ENCODE peak calls at places on chromosome 12, in six cellular contexts. One of them, this sample, is unnamed. For H3K9me3, the result is how much of the 10 kb centered on the place peaks cover.

GRCh38 chr12:56590237-56590830 is 39.8 kb downstream of the BAZ2A start:
- DNase-seq in HAP-1: peak
- DNase-seq in heart right ventricle: no peak
- DNase-seq in NT2/D1: no peak
- DNase-seq in ovary: no peak
- DNase-seq in fibroblast of lung: no peak
- DNase-seq in this sample: peak

GRCh38 chr12:12965836-12966235 is 13.9 kb upstream of the GPRC5D start:
- DNase-seq in HAP-1: no peak
- DNase-seq in heart right ventricle: no peak
- DNase-seq in NT2/D1: no peak
- DNase-seq in ovary: no peak
- DNase-seq in fibroblast of lung: no peak
- DNase-seq in this sample: no peak

GRCh38 chr12:119202121-119202527 is 23.4 kb downstream of the HSPB8 start:
- DNase-seq in HAP-1: no peak
- DNase-seq in heart right ventricle: no peak
- DNase-seq in NT2/D1: no peak
- DNase-seq in ovary: no peak
- DNase-seq in fibroblast of lung: no peak
- DNase-seq in this sample: no peak

GRCh38 chr12:68835333-68835908 is 27.4 kb downstream of the MDM2 start:
- DNase-seq in HAP-1: no peak
- DNase-seq in heart right ventricle: no peak
- DNase-seq in NT2/D1: no peak
- DNase-seq in ovary: no peak
- DNase-seq in fibroblast of lung: no peak
- DNase-seq in this sample: no peak

GRCh38 chr12:32841061-32841460 is 55.5 kb downstream of the PKP2 start:
- DNase-seq in HAP-1: no peak
- DNase-seq in heart right ventricle: no peak
- DNase-seq in NT2/D1: no peak
- DNase-seq in ovary: no peak
- DNase-seq in fibroblast of lung: no peak
- DNase-seq in this sample: no peak

GRCh38 chr12:10716704-10717315 is 6.3 kb downstream of the YBX3 start:
- DNase-seq in HAP-1: no peak
- DNase-seq in heart right ventricle: peak
- DNase-seq in NT2/D1: peak
- DNase-seq in ovary: peak
- DNase-seq in fibroblast of lung: peak
- DNase-seq in this sample: peak

GRCh38 chr12:111766608-111767361 is at the start of gene ALDH2:
- DNase-seq in HAP-1: no peak
- DNase-seq in heart right ventricle: peak
- DNase-seq in NT2/D1: peak
- DNase-seq in ovary: peak
- DNase-seq in fibroblast of lung: peak
- DNase-seq in this sample: peak

GRCh38 chr12:180445-180844 is 33.5 kb downstream of the SLC6A12 start:
- DNase-seq in HAP-1: no peak
- DNase-seq in heart right ventricle: peak
- DNase-seq in NT2/D1: no peak
- DNase-seq in ovary: no peak
- DNase-seq in fibroblast of lung: peak
- DNase-seq in this sample: no peak

GRCh38 chr12:76777765-76778216 is 13.9 kb downstream of the ZDHHC17 start:
- DNase-seq in HAP-1: no peak
- DNase-seq in heart right ventricle: no peak
- DNase-seq in NT2/D1: no peak
- DNase-seq in ovary: no peak
- DNase-seq in fibroblast of lung: no peak
- DNase-seq in this sample: no peak

GRCh38 chr12:122992386-122992785 is 11.9 kb downstream of the ARL6IP4 start:
- DNase-seq in HAP-1: no peak
- DNase-seq in heart right ventricle: no peak
- DNase-seq in NT2/D1: no peak
- DNase-seq in ovary: no peak
- DNase-seq in fibroblast of lung: no peak
- DNase-seq in this sample: no peak

GRCh38 chr12:58420496-58420895 is 479.1 kb downstream of the ATP23 start:
- DNase-seq in HAP-1: no peak
- DNase-seq in heart right ventricle: no peak
- DNase-seq in NT2/D1: no peak
- DNase-seq in ovary: no peak
- DNase-seq in fibroblast of lung: peak
- DNase-seq in this sample: peak

GRCh38 chr12:122406701-122407154 is 15.7 kb downstream of the CLIP1 start:
- DNase-seq in HAP-1: no peak
- DNase-seq in heart right ventricle: no peak
- DNase-seq in NT2/D1: no peak
- DNase-seq in ovary: no peak
- DNase-seq in fibroblast of lung: no peak
- DNase-seq in this sample: peak

GRCh38 chr12:43896496-43896895 is 60.6 kb downstream of the TMEM117 start:
- DNase-seq in HAP-1: no peak
- DNase-seq in heart right ventricle: no peak
- DNase-seq in NT2/D1: no peak
- DNase-seq in ovary: no peak
- DNase-seq in fibroblast of lung: peak
- DNase-seq in this sample: peak

GRCh38 chr12:24853588-24853987 is 95.3 kb downstream of the BCAT1 start:
- DNase-seq in HAP-1: no peak
- DNase-seq in heart right ventricle: no peak
- DNase-seq in NT2/D1: no peak
- DNase-seq in ovary: no peak
- DNase-seq in fibroblast of lung: peak
- DNase-seq in this sample: no peak

GRCh38 chr12:111792155-111792876 is 25.6 kb downstream of the ALDH2 start:
- DNase-seq in HAP-1: no peak
- DNase-seq in heart right ventricle: peak
- DNase-seq in NT2/D1: no peak
- DNase-seq in ovary: peak
- DNase-seq in fibroblast of lung: peak
- DNase-seq in this sample: no peak

GRCh38 chr12:110244372-110244771 is 36.7 kb upstream of the ATP2A2 start:
- DNase-seq in HAP-1: no peak
- DNase-seq in heart right ventricle: no peak
- DNase-seq in NT2/D1: no peak
- DNase-seq in ovary: no peak
- DNase-seq in fibroblast of lung: no peak
- DNase-seq in this sample: no peak

GRCh38 chr12:52201520-52201839 is 9.7 kb upstream of the KRT80 start:
- DNase-seq in HAP-1: no peak
- DNase-seq in heart right ventricle: no peak
- DNase-seq in NT2/D1: no peak
- DNase-seq in ovary: no peak
- DNase-seq in fibroblast of lung: no peak
- DNase-seq in this sample: no peak

GRCh38 chr12:56932867-56933266 is 1.3 kb downstream of the SDR9C7 start:
- DNase-seq in HAP-1: no peak
- DNase-seq in heart right ventricle: no peak
- DNase-seq in NT2/D1: no peak
- DNase-seq in ovary: no peak
- DNase-seq in fibroblast of lung: no peak
- DNase-seq in this sample: no peak

GRCh38 chr12:126202138-126202537 is 1136.9 kb downstream of the AACS start:
- DNase-seq in HAP-1: no peak
- DNase-seq in heart right ventricle: no peak
- DNase-seq in NT2/D1: no peak
- DNase-seq in ovary: no peak
- DNase-seq in fibroblast of lung: no peak
- DNase-seq in this sample: no peak

GRCh38 chr12:58425481-58426392 is 484.4 kb downstream of the ATP23 start:
- DNase-seq in HAP-1: peak
- DNase-seq in heart right ventricle: no peak
- DNase-seq in NT2/D1: peak
- DNase-seq in ovary: peak
- DNase-seq in fibroblast of lung: peak
- DNase-seq in this sample: peak

GRCh38 chr12:117792877-117793424 is 175.8 kb downstream of the KSR2 start:
- DNase-seq in HAP-1: no peak
- DNase-seq in heart right ventricle: no peak
- DNase-seq in NT2/D1: no peak
- DNase-seq in ovary: no peak
- DNase-seq in fibroblast of lung: no peak
- DNase-seq in this sample: no peak

GRCh38 chr12:50246159-50246865 is 37.0 kb downstream of the LIMA1 start:
- DNase-seq in HAP-1: no peak
- DNase-seq in heart right ventricle: no peak
- DNase-seq in NT2/D1: no peak
- DNase-seq in ovary: no peak
- DNase-seq in fibroblast of lung: no peak
- DNase-seq in this sample: no peak

GRCh38 chr12:120490833-120491512 is 4.9 kb upstream of the DYNLL1 start:
- DNase-seq in HAP-1: no peak
- DNase-seq in heart right ventricle: no peak
- DNase-seq in NT2/D1: no peak
- DNase-seq in ovary: no peak
- DNase-seq in fibroblast of lung: no peak
- DNase-seq in this sample: no peak

GRCh38 chr12:82225871-82226270 is 132.3 kb downstream of the CCDC59 start:
- DNase-seq in HAP-1: no peak
- DNase-seq in heart right ventricle: no peak
- DNase-seq in NT2/D1: no peak
- DNase-seq in ovary: no peak
- DNase-seq in fibroblast of lung: peak
- DNase-seq in this sample: no peak

GRCh38 chr12:132986001-132986884 is at the start of gene ZNF26:
- DNase-seq in HAP-1: peak
- DNase-seq in heart right ventricle: peak
- DNase-seq in NT2/D1: peak
- DNase-seq in ovary: peak
- DNase-seq in fibroblast of lung: peak
- DNase-seq in this sample: peak

DNA sequence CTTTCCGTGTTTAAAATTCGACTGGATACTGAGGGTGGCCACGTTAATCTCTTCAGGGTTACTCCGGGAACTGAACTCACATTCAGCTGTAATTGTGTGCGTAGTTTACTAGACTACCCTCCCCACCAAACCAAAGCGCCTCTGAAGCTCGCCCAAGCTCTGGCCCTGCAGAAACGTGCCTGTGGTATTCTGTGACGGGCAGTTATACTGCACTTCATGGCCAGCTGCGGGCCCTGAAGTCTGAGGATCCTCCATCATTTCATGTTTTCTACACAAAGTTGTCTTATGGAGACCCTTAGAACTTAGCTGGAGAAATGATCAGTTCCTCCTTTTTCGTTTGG is 688 bp downstream of the ZNF26 start:
- DNase-seq in HAP-1: no peak
- DNase-seq in heart right ventricle: no peak
- DNase-seq in NT2/D1: no peak
- DNase-seq in ovary: no peak
- DNase-seq in fibroblast of lung: peak
- DNase-seq in this sample: peak
- H3K9me3 ChIP-seq in HAP-1: under half
- H3K9me3 ChIP-seq in heart right ventricle: under half
- H3K9me3 ChIP-seq in NT2/D1: under half
- H3K9me3 ChIP-seq in ovary: under half
- H3K9me3 ChIP-seq in fibroblast of lung: under half
- H3K9me3 ChIP-seq in this sample: under half

GRCh38 chr12:132949936-132950837 is 5.9 kb downstream of the ZNF605 start:
- DNase-seq in HAP-1: no peak
- DNase-seq in heart right ventricle: no peak
- DNase-seq in NT2/D1: no peak
- DNase-seq in ovary: no peak
- DNase-seq in fibroblast of lung: no peak
- DNase-seq in this sample: no peak

GRCh38 chr12:132952371-132953162 is 3.5 kb downstream of the ZNF605 start:
- DNase-seq in HAP-1: no peak
- DNase-seq in heart right ventricle: no peak
- DNase-seq in NT2/D1: no peak
- DNase-seq in ovary: no peak
- DNase-seq in fibroblast of lung: no peak
- DNase-seq in this sample: no peak

GRCh38 chr12:132953163-132953425 is 3.0 kb downstream of the ZNF605 start:
- DNase-seq in HAP-1: no peak
- DNase-seq in heart right ventricle: no peak
- DNase-seq in NT2/D1: no peak
- DNase-seq in ovary: no peak
- DNase-seq in fibroblast of lung: no peak
- DNase-seq in this sample: no peak

GRCh38 chr12:132950844-132951535 is 5.1 kb downstream of the ZNF605 start:
- DNase-seq in HAP-1: no peak
- DNase-seq in heart right ventricle: no peak
- DNase-seq in NT2/D1: no peak
- DNase-seq in ovary: no peak
- DNase-seq in fibroblast of lung: no peak
- DNase-seq in this sample: no peak

DNA sequence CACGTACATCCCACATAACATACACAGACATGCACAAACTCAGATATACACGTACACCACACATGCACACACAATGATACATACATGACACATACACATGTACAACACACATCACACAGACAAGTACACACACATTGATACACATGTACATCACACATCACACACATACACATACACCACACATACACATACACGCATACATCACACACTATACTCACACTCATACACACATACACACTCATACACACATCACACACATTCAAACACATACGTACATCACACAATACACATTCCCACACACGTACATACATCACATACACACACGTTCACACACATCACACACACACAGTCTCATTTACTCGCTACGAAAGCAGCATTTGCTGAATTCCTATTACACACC is 4.5 kb downstream of the ZNF605 start:
- DNase-seq in HAP-1: no peak
- DNase-seq in heart right ventricle: no peak
- DNase-seq in NT2/D1: no peak
- DNase-seq in ovary: no peak
- DNase-seq in fibroblast of lung: no peak
- DNase-seq in this sample: no peak
- H3K9me3 ChIP-seq in HAP-1: under half
- H3K9me3 ChIP-seq in heart right ventricle: half or more
- H3K9me3 ChIP-seq in NT2/D1: under half
- H3K9me3 ChIP-seq in ovary: under half
- H3K9me3 ChIP-seq in fibroblast of lung: under half
- H3K9me3 ChIP-seq in this sample: half or more

GRCh38 chr12:94353130-94353529 is 106.5 kb downstream of the CEP83 start:
- DNase-seq in HAP-1: no peak
- DNase-seq in heart right ventricle: no peak
- DNase-seq in NT2/D1: no peak
- DNase-seq in ovary: no peak
- DNase-seq in fibroblast of lung: no peak
- DNase-seq in this sample: no peak
- H3K9me3 ChIP-seq in HAP-1: under half
- H3K9me3 ChIP-seq in heart right ventricle: half or more
- H3K9me3 ChIP-seq in NT2/D1: half or more
- H3K9me3 ChIP-seq in ovary: under half
- H3K9me3 ChIP-seq in fibroblast of lung: under half
- H3K9me3 ChIP-seq in this sample: half or more

DNA sequence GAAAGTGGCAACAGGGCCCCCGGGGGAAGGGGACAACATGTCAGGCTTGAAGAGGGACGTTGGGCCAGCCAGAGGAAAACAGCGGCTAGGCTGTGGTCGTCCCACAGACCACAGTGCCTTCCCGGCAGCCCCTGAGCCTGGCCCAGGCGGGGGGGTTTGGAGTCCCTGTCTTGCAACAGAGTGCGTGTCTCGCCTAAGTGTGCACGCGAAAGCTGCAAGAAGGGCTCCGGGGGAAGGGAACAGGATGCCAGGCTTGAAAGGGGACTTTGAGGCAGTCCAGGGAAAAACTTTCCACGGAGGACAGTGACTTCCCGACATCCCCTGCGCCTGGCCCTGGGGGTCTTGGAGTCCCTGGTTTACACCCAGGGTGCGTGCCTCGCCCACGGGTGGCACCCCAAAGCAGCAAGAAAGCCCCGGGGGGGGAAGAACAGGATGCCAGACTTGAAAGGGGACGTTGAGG is 157.5 kb upstream of the ALG10B start:
- DNase-seq in HAP-1: no peak
- DNase-seq in heart right ventricle: no peak
- DNase-seq in NT2/D1: no peak
- DNase-seq in ovary: no peak
- DNase-seq in fibroblast of lung: no peak
- DNase-seq in this sample: no peak
- H3K9me3 ChIP-seq in HAP-1: under half
- H3K9me3 ChIP-seq in heart right ventricle: under half
- H3K9me3 ChIP-seq in NT2/D1: under half
- H3K9me3 ChIP-seq in ovary: under half
- H3K9me3 ChIP-seq in fibroblast of lung: under half
- H3K9me3 ChIP-seq in this sample: under half

This sample was measured in adipocyte.